ENCODE peak calls at places on chromosomes 16 and 17, in eight cellular contexts. L, X, W, S, U, K, E and V are unnamed samples.

GRCh38 chr16:22317001-22317530 is 19.9 kb downstream of the POLR3E start:
- DNase-seq in K (no peak), E (no peak), W (no peak), U (no peak), S (no peak), L (no peak), X (no peak), V (no peak)

GRCh38 chr17:68955181-68955841 is at the start of gene ABCA8:
- DNase-seq in L (peak), W (peak), K (no peak), U (no peak), E (no peak), S (peak), X (peak), V (peak)

GRCh38 chr16:60642956-60643355 is 1393.3 kb downstream of the CDH8 start:
- DNase-seq in K (no peak), U (no peak), L (peak), X (no peak), S (no peak), W (no peak), E (no peak), V (peak)

GRCh38 chr17:80861892-80862291 is 129.7 kb upstream of the CHMP6 start:
- DNase-seq in W (no peak), S (no peak), K (no peak), U (no peak), L (peak), X (no peak), E (peak), V (no peak)

GRCh38 chr16:50068550-50068949 is 2.8 kb downstream of the HEATR3 start:
- DNase-seq in X (peak), W (no peak), L (peak), K (no peak), U (no peak), S (no peak), E (no peak), V (no peak)

GRCh38 chr17:52947418-52947817 is 788.9 kb upstream of the CA10 start:
- DNase-seq in W (no peak), U (no peak), K (no peak), E (no peak), S (no peak), L (no peak), X (no peak), V (no peak)

GRCh38 chr16:56948234-56948633 is 13.5 kb upstream of the CETP start:
- DNase-seq in X (no peak), W (no peak), U (no peak), K (peak), L (no peak), S (no peak), E (no peak), V (no peak)

GRCh38 chr16:58243528-58244004 is 45.7 kb upstream of the CSNK2A2 start:
- DNase-seq in E (no peak), X (no peak), U (no peak), W (no peak), K (no peak), S (no peak), L (no peak), V (no peak)

GRCh38 chr17:81870155-81870977 is 771 bp downstream of the ARHGDIA start:
- DNase-seq in E (peak), X (no peak), U (peak), K (peak), L (peak), W (no peak), S (no peak), V (no peak)

GRCh38 chr17:3282901-3283300 is 15.3 kb downstream of the OR3A1 start:
- DNase-seq in U (no peak), E (no peak), L (no peak), W (no peak), K (no peak), S (no peak), X (no peak), V (no peak)

GRCh38 chr17:29242790-29243189 is 3.9 kb upstream of the CRYBA1 start:
- DNase-seq in E (no peak), W (no peak), X (no peak), L (no peak), K (no peak), U (no peak), S (no peak), V (no peak)

GRCh38 chr17:48905987-48906515 is 2.2 kb upstream of the UBE2Z start:
- DNase-seq in S (no peak), L (no peak), X (no peak), U (no peak), K (no peak), W (no peak), E (no peak), V (no peak)

GRCh38 chr17:82153745-82154375 is 55.8 kb upstream of the FASN start:
- DNase-seq in S (peak), K (peak), W (peak), X (peak), E (peak), L (peak), U (peak), V (peak)

GRCh38 chr17:82879241-82879640 is 39.4 kb upstream of the ZNF750 start:
- DNase-seq in K (no peak), W (no peak), E (no peak), L (no peak), X (no peak), U (no peak), S (no peak), V (no peak)

GRCh38 chr17:4553669-4554068 is 1.5 kb downstream of the MYBBP1A start:
- DNase-seq in W (no peak), L (no peak), X (no peak), K (no peak), E (peak), S (no peak), U (no peak), V (no peak)

GRCh38 chr17:17091276-17091675 is 49.0 kb downstream of the MPRIP start:
- DNase-seq in U (no peak), L (no peak), W (no peak), E (peak), X (no peak), S (no peak), K (peak), V (no peak)

GRCh38 chr17:58279016-58279671 is 1.6 kb downstream of the MPO start:
- DNase-seq in U (no peak), X (no peak), K (peak), L (peak), W (no peak), E (no peak), S (no peak), V (no peak)

GRCh38 chr17:68196394-68197090 is 51.3 kb upstream of the AMZ2 start:
- DNase-seq in S (no peak), U (no peak), K (no peak), W (no peak), X (no peak), L (no peak), E (no peak), V (no peak)

GRCh38 chr17:1055751-1056645 is 59.1 kb downstream of the TIMM22 start:
- DNase-seq in S (no peak), L (peak), W (peak), E (peak), X (peak), K (peak), U (peak), V (no peak)

GRCh38 chr17:82882715-82883446 is 43.1 kb upstream of the ZNF750 start:
- DNase-seq in S (no peak), W (no peak), E (peak), U (peak), L (no peak), K (no peak), X (no peak), V (no peak)

GRCh38 chr16:86408685-86409084 is 101.6 kb upstream of the FOXF1 start:
- DNase-seq in U (no peak), X (no peak), K (no peak), W (no peak), L (no peak), S (no peak), E (no peak), V (no peak)

GRCh38 chr17:49132699-49133364 is at the start of gene B4GALNT2:
- DNase-seq in E (no peak), U (peak), W (peak), K (no peak), L (peak), X (no peak), S (no peak), V (no peak)

GRCh38 chr16:9778879-9779278 is 403.3 kb downstream of the GRIN2A start:
- DNase-seq in S (no peak), U (no peak), W (no peak), K (no peak), L (no peak), E (no peak), X (no peak), V (no peak)

GRCh38 chr17:48608921-48609505 is 1.8 kb downstream of the HOXB7 start:
- DNase-seq in E (no peak), X (no peak), K (no peak), S (no peak), L (no peak), W (no peak), U (no peak), V (no peak)

GRCh38 chr16:24508614-24509013 is 30.8 kb upstream of the RBBP6 start:
- DNase-seq in U (no peak), X (peak), L (peak), E (no peak), W (no peak), S (no peak), K (no peak), V (no peak)

GRCh38 chr16:48164907-48165715 is 9.3 kb upstream of the ABCC12 start:
- DNase-seq in L (peak), E (peak), U (peak), X (peak), K (peak), S (peak), W (peak), V (peak)

GRCh38 chr17:77817953-77818352 is 140.6 kb upstream of the TNRC6C start:
- DNase-seq in E (peak), S (no peak), K (no peak), L (peak), U (no peak), X (no peak), W (no peak), V (peak)

GRCh38 chr16:85395913-85396878 is 216.9 kb upstream of the GSE1 start:
- DNase-seq in S (peak), W (peak), U (no peak), K (peak), X (no peak), L (peak), E (peak), V (no peak)

GRCh38 chr17:57522436-57523005 is 222.6 kb downstream of the CCDC182 start:
- DNase-seq in L (no peak), E (no peak), X (no peak), U (no peak), K (peak), S (no peak), W (no peak), V (no peak)

GRCh38 chr17:57578608-57578990 is 166.5 kb downstream of the CCDC182 start:
- DNase-seq in W (no peak), K (no peak), S (no peak), E (no peak), X (no peak), U (no peak), L (peak), V (peak)

GRCh38 chr17:63880706-63881105 is 1.0 kb downstream of the GH2 start:
- DNase-seq in X (no peak), U (no peak), S (no peak), K (no peak), W (no peak), L (no peak), E (no peak), V (no peak)

DNA sequence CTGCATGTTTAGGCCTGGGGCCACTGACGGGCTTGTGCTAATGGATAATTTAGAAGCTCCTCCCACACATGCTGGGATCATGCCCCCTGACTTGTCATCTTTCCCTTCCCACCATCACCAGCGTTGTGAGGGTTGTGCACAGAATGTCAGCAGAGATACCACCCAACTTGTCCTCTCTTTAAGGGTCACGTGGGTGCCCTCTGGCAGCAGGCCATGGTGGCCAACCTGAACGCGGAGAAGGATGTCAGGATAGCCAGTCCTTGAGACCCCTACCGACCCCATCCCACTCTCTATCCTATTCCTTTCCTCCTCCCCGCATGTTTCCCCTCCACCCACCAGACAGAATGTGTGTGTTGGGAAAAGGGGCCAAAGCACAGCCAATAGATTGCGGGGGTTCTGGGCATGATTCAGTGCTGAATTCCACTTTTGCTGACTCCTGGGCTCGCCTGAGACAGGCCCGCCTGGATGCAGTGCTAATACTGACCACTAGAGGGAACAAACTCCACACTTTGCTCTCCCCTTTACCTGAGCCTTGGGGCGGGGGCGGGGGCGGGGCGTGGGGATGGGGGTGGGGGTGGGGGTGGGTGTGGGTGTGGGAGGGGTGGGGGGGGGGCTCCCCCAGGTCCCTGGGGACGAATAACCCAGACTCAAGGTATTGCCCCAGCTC is at the start of gene GH2:
- DNase-seq in W (peak), S (peak), L (peak), U (peak), K (peak), X (no peak), E (peak), V (peak)
- TF ChIP-seq CTCF in W (peak), S (peak), L (peak), U (peak), K (peak), X (peak), E (peak), V (peak)

GRCh38 chr17:79813826-79814623 is 17.1 kb upstream of the CBX8 start:
- DNase-seq in S (no peak), X (no peak), K (peak), W (no peak), U (no peak), L (no peak), E (no peak), V (no peak)
- H3K4me3 ChIP-seq in S (no peak), X (no peak), K (no peak), W (peak), U (peak), L (no peak), E (peak), V (no peak)

DNA sequence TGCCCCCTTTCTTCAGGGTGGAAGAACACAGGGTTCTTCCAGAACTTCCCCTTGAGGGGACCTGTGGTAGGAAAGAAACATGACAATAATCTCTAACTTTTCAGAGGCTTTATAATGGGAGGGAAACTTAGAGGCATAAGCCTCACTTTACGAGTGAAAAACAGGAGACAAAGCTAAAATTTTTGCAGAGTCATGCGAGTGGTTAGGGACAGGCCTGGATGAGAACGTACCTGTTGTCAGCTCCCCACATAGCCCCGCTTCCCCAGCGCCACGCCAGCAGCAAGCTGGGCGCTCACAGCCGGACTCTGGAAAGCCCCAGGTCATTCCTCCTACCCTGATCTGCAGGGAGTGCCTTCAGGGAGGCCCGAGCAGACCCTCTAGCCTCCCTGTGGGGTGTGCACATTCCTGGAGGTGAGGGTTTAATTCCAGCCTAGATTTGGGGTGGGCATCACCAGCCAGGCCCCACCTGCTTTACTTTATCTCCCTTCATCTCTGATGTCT is 53.6 kb downstream of the LDHD start:
- DNase-seq in X (no peak), W (no peak), S (no peak), K (no peak), L (no peak), E (peak), U (no peak), V (no peak)
- TF ChIP-seq CTCF in X (peak), W (no peak), S (no peak), K (no peak), L (no peak), E (no peak), U (no peak), V (no peak)

GRCh38 chr16:88534731-88535141 is 35.5 kb upstream of the ZC3H18 start:
- DNase-seq in S (no peak), E (peak), L (peak), U (no peak), K (peak), X (no peak), W (no peak), V (no peak)

GRCh38 chr16:88532434-88533241 is 37.6 kb upstream of the ZC3H18 start:
- DNase-seq in K (peak), U (no peak), L (no peak), X (no peak), W (no peak), E (peak), S (no peak), V (no peak)

GRCh38 chr16:88533381-88533831 is 36.8 kb upstream of the ZC3H18 start:
- DNase-seq in U (no peak), E (no peak), X (peak), S (no peak), L (peak), W (no peak), K (peak), V (no peak)

GRCh38 chr16:88535181-88535856 is 34.9 kb upstream of the ZC3H18 start:
- DNase-seq in K (peak), S (no peak), W (no peak), E (peak), U (no peak), L (no peak), X (no peak), V (no peak)

GRCh38 chr16:88533945-88534641 is 36.1 kb upstream of the ZC3H18 start:
- DNase-seq in X (no peak), K (peak), L (peak), W (peak), S (no peak), E (peak), U (peak), V (no peak)
- H3K4me3 ChIP-seq in X (peak), K (peak), L (peak), W (peak), S (peak), E (peak), U (peak), V (peak)

DNA sequence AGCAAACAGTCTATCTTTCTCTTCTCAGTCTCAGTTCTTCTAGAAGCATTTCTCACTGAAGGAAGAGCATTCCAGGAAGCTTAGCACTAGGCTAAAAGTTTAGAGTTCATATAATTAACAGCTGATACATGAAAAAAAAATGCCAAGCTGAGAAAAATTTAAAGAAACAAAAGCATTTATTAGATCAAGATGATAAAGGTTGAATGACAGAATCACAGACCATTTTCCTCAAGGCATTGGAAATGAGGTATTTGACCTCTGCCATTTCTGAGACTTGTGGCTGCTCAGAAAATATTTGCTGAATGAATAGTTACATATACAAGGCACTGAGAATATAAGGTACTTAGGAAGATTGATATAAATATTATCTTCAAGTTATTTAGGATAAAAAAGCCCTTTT is 901.6 kb upstream of the GOT2 start:
- DNase-seq in S (no peak), X (no peak), E (no peak), L (peak), U (no peak), K (no peak), W (no peak), V (no peak)
- TF ChIP-seq CTCF in S (no peak), X (no peak), E (no peak), L (no peak), U (no peak), K (no peak), W (no peak), V (no peak)

GRCh38 chr17:74215332-74215727 is 2.0 kb downstream of the TTYH2 start:
- DNase-seq in U (no peak), S (no peak), E (no peak), K (no peak), L (no peak), W (no peak), X (no peak), V (no peak)

GRCh38 chr17:74212262-74212912 is 984 bp upstream of the TTYH2 start:
- DNase-seq in K (no peak), W (no peak), S (no peak), E (peak), X (no peak), L (peak), U (no peak), V (no peak)

GRCh38 chr17:74214642-74215331 is 1.4 kb downstream of the TTYH2 start:
- DNase-seq in U (no peak), E (no peak), K (no peak), X (no peak), L (no peak), W (no peak), S (no peak), V (no peak)

GRCh38 chr17:74212913-74213791 is at the start of gene TTYH2:
- DNase-seq in S (peak), X (peak), E (peak), U (peak), W (peak), L (peak), K (peak), V (peak)

GRCh38 chr17:74213897-74214386 is 571 bp downstream of the TTYH2 start:
- DNase-seq in E (peak), U (no peak), X (no peak), K (peak), S (no peak), L (no peak), W (peak), V (no peak)
- H3K4me3 ChIP-seq in E (peak), U (peak), X (peak), K (peak), S (peak), L (no peak), W (peak), V (peak)